ENCODE peak calls at places on chromosomes 2 and 18, in seven cellular contexts. F, Z, I, O, A, V and X are unnamed samples.

GRCh38 chr18:28108254-28108653 is 68.7 kb downstream of the CDH2 start:
- DNase-seq in F (no peak), Z (no peak), I (no peak), O (no peak), A (no peak), V (no peak), X (no peak)

GRCh38 chr2:196750977-196751631 is 48.4 kb downstream of the GTF3C3 start:
- DNase-seq in F (peak), Z (peak), I (peak), O (peak), A (no peak), V (peak), X (peak)

GRCh38 chr2:215019085-215019484 is 119.3 kb downstream of the ABCA12 start:
- DNase-seq in F (no peak), Z (no peak), I (no peak), O (no peak), A (no peak), V (no peak), X (no peak)

GRCh38 chr2:170218456-170218855 is 40.5 kb downstream of the MYO3B start:
- DNase-seq in F (no peak), Z (no peak), I (no peak), O (no peak), A (no peak), V (no peak), X (no peak)

GRCh38 chr2:133787207-133787606 is 218.9 kb upstream of the NCKAP5 start:
- DNase-seq in F (no peak), Z (no peak), I (no peak), O (no peak), A (no peak), V (peak), X (no peak)

GRCh38 chr2:8656160-8656641 is 25.7 kb upstream of the ID2 start:
- DNase-seq in F (no peak), Z (no peak), I (no peak), O (no peak), A (no peak), V (peak), X (no peak)

GRCh38 chr18:11167778-11168177 is 18.4 kb upstream of the PIEZO2 start:
- DNase-seq in F (no peak), Z (no peak), I (no peak), O (no peak), A (no peak), V (peak), X (no peak)

GRCh38 chr2:60104514-60105501 is 448.6 kb downstream of the BCL11A start:
- DNase-seq in F (no peak), Z (no peak), I (no peak), O (no peak), A (no peak), V (no peak), X (no peak)

GRCh38 chr2:36748166-36748565 is 51.7 kb downstream of the VIT start:
- DNase-seq in F (no peak), Z (no peak), I (no peak), O (no peak), A (no peak), V (no peak), X (no peak)

GRCh38 chr2:215437614-215438013 is 1.7 kb upstream of the FN1 start:
- DNase-seq in F (no peak), Z (no peak), I (no peak), O (no peak), A (no peak), V (no peak), X (no peak)

GRCh38 chr2:221911316-221911715 is 339.2 kb upstream of the EPHA4 start:
- DNase-seq in F (no peak), Z (no peak), I (no peak), O (no peak), A (no peak), V (no peak), X (no peak)

GRCh38 chr18:11310476-11311086 is 161.2 kb upstream of the PIEZO2 start:
- DNase-seq in F (peak), Z (peak), I (peak), O (peak), A (no peak), V (no peak), X (no peak)

GRCh38 chr2:98869868-98870267 is 66.2 kb downstream of the CRACDL start:
- DNase-seq in F (no peak), Z (peak), I (no peak), O (peak), A (no peak), V (no peak), X (no peak)

GRCh38 chr2:153986488-153987229 is 114.9 kb downstream of the GALNT13 start:
- DNase-seq in F (no peak), Z (no peak), I (no peak), O (peak), A (no peak), V (peak), X (no peak)

GRCh38 chr2:14454102-14454676 is 178.3 kb upstream of the LRATD1 start:
- DNase-seq in F (no peak), Z (no peak), I (no peak), O (peak), A (no peak), V (no peak), X (no peak)

GRCh38 chr18:48543228-48543627 is 4.4 kb downstream of the CTIF start:
- DNase-seq in F (no peak), Z (no peak), I (no peak), O (peak), A (no peak), V (no peak), X (no peak)

GRCh38 chr2:184154438-184154837 is 443.9 kb upstream of the ZNF804A start:
- DNase-seq in F (no peak), Z (no peak), I (no peak), O (no peak), A (no peak), V (peak), X (no peak)

GRCh38 chr18:47689386-47689785 is 241.1 kb downstream of the SMAD2 start:
- DNase-seq in F (no peak), Z (no peak), I (no peak), O (no peak), A (no peak), V (no peak), X (no peak)

DNA sequence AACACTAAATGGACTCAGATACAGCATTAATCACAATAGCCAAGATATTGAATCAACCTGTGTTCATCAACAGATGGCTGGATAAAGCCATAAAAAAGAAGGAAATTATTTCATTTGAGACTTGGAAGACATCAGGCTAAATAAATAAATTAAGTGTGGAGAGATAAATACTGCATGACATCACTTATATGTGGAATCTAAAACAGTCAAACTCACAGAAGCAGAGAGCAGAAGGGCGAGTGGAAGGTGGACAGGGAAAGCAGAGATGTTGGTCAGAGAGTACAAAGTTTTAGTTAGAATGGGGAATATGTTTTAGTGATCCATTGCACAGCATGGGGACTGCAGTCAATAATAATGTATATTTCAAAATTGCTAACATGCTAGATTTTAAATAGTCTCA is 207.2 kb downstream of the VAPA start:
- DNase-seq in F (no peak), Z (no peak), I (no peak), O (no peak), A (no peak), V (no peak), X (no peak)
- H3K27ac ChIP-seq in F (peak), Z (no peak), I (no peak), O (no peak), A (no peak), V (no peak), X (no peak)

DNA sequence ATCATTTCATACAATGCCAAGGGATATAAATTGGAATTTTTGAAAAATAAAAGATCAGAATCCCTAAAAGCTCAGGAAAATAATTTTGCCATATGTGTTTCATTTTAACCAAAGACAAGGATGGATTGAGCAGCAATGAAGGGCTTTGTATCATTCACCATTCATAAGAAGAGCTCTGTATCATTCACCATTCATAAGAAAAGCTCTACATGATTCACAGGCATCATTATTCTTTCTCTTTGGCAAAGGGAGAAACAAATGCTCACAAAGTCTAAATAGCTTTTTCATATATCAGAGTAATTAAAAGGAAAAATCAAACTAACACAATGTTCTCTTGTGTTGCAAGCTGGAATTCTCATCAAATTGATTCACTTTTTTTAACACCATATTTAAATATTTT is 169.1 kb upstream of the MC4R start:
- DNase-seq in F (no peak), Z (no peak), I (no peak), O (no peak), A (no peak), V (no peak), X (no peak)
- H3K27ac ChIP-seq in F (no peak), Z (no peak), I (no peak), O (no peak), A (no peak), V (no peak), X (no peak)

GRCh38 chr2:136131961-136132839 is 14.3 kb upstream of the CXCR4 start:
- DNase-seq in F (no peak), Z (peak), I (no peak), O (no peak), A (no peak), V (no peak), X (no peak)
- H3K27ac ChIP-seq in F (no peak), Z (peak), I (no peak), O (no peak), A (peak), V (no peak), X (no peak)

DNA sequence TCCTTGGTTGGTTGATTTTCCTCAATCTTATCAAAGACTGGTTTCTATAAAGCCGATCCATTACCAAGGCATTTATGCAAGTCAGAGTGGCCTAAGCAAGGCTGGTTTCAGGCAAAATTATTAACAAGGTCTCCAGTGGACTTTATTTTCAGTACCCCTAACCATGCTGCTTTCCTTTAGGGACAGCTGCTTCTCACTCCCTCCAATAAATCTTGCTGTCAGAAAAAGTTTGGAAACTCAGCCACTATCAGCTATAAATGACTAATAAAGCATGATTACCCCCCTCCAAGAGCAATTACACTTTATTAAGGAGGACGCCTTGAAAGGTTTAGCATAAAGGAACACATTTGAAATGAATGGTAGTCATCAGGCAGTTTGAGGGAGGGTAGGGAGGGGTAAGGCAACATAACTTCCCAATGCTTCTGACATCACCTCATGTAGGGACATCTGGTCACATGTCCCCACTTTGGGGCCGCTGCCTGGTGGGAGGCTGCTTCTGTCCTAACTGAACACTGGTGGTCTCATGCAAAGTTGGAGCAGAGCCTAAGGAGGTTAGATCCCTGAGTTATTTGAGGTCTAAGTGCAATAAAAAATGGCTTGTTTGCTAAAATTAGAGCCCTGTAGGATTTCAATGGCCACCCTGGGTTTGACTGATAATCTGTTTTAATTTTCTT is 58.0 kb upstream of the TMEM178A start:
- DNase-seq in F (no peak), Z (no peak), I (no peak), O (no peak), A (no peak), V (no peak), X (no peak)
- H3K27ac ChIP-seq in F (no peak), Z (no peak), I (no peak), O (no peak), A (no peak), V (no peak), X (no peak)